ENCODE peak calls at places on chromosome 13, in five cellular contexts. F, E, T, L and Q are unnamed samples.

GRCh38 chr13:33931397-33931987 is 113.5 kb downstream of the RFC3 start:
- DNase-seq in E (peak), L (peak), F (peak), T (peak), Q (peak)

GRCh38 chr13:20150561-20150960 is 10.3 kb downstream of the GJA3 start:
- DNase-seq in L (no peak), F (no peak), T (no peak), E (no peak), Q (no peak)

GRCh38 chr13:76965759-76966421 is 17.6 kb downstream of the ACOD1 start:
- DNase-seq in F (no peak), L (no peak), E (no peak), T (peak), Q (peak)

GRCh38 chr13:52158629-52159158 is 703 bp downstream of the NEK3 start:
- DNase-seq in E (peak), T (peak), L (no peak), F (peak), Q (no peak)

GRCh38 chr13:94712812-94713555 is 639 bp upstream of the SOX21 start:
- DNase-seq in E (no peak), T (peak), F (no peak), L (no peak), Q (no peak)

GRCh38 chr13:76380436-76381065 is 505.7 kb downstream of the KCTD12 start:
- DNase-seq in F (no peak), L (no peak), E (no peak), T (no peak), Q (no peak)

GRCh38 chr13:67235265-67235664 is 5.1 kb upstream of the PCDH9 start:
- DNase-seq in L (no peak), E (no peak), F (no peak), T (no peak), Q (no peak)

GRCh38 chr13:105084931-105085330 is 1450.5 kb downstream of the EFNB2 start:
- DNase-seq in F (no peak), L (no peak), T (no peak), E (no peak), Q (no peak)

GRCh38 chr13:110119943-110120905 is 186.7 kb downstream of the COL4A1 start:
- DNase-seq in T (no peak), E (no peak), F (no peak), L (no peak), Q (no peak)

GRCh38 chr13:106336663-106337062 is 198.8 kb downstream of the EFNB2 start:
- DNase-seq in F (no peak), L (no peak), E (no peak), T (no peak), Q (no peak)
- H3K9ac ChIP-seq in F (no peak), L (no peak), E (no peak), T (no peak), Q (no peak)

DNA sequence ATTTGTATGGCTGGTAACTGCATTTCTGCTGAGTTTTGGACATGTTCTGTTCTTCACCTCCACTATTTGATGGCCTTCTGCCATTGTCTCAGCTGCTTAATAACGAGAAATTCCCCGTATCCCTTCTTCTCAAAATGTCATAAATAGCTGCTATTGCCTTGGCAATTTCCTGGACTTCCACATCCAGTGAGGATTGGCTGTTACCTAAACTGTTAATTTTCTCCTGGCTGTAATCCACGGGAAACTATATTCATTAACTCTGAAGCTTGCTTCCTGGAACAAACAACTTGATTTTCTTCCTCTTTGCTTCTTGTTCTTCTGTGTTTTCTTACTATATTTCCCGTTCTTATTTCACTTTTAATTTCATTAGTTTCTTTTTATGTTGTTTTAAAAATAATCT is 69.5 kb upstream of the TDRD3 start:
- DNase-seq in F (no peak), L (no peak), E (no peak), T (peak), Q (no peak)
- TF ChIP-seq POLR2AphosphoS5 in F (no peak), L (no peak), E (no peak), T (no peak), Q (no peak)

GRCh38 chr13:71867101-71867814 is at the start of gene DACH1:
- DNase-seq in E (no peak), F (no peak), T (peak), L (no peak), Q (no peak)

GRCh38 chr13:71864981-71865857 is 1.8 kb downstream of the DACH1 start:
- DNase-seq in T (peak), F (no peak), L (no peak), E (no peak), Q (no peak)

GRCh38 chr13:71865858-71866172 is 1.2 kb downstream of the DACH1 start:
- DNase-seq in F (no peak), L (no peak), T (no peak), E (no peak), Q (no peak)

GRCh38 chr13:71864094-71864980 is 2.7 kb downstream of the DACH1 start:
- DNase-seq in L (no peak), E (no peak), F (no peak), T (peak), Q (no peak)

GRCh38 chr13:71866173-71867091 is 572 bp downstream of the DACH1 start:
- DNase-seq in E (no peak), T (peak), L (no peak), F (no peak), Q (no peak)
- TF ChIP-seq EZH2 in E (no peak), T (no peak), L (no peak), F (no peak), Q (no peak)

DNA sequence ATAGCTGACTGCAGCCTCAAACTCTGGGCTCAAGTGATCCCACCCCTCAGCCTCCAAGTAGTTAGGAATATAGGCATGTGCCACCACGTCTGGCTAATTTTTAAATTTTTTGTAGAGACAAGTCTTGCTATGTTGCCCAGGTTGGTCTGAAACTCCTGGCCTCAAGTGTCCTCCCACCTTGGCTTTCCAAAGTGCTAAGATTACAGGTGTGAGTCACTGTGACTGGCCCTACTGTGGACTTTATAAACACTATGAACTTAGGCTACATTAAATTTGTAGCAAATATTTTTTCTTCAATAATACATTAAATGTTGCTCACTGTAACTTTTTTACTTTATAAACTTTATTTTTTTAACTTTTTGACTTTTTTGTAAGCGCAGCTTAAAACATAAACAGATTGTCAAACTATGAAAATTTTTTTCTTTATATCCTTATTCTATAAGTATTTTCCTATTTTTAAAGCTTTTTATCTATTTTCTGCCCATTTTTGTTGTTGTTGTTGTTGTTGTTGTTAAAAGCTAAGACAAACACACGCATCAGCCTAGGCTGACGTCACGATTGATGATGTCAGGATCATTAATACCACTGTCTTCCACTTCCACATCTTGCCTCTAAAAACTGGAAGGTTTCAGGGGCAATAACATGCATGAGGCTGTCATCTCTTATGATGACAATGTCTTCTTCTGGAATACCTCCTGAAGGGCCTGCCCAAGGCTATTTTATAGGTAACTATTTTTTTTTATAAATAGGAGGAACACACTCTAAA is 204.2 kb downstream of the KLF5 start:
- DNase-seq in E (no peak), F (no peak), L (no peak), T (no peak), Q (no peak)
- H3K9ac ChIP-seq in E (no peak), F (no peak), L (no peak), T (no peak), Q (no peak)

GRCh38 chr13:112978561-112979405 is 9.8 kb downstream of the MCF2L start:
- DNase-seq in F (no peak), T (no peak), E (no peak), L (no peak), Q (no peak)
- TF ChIP-seq POLR2AphosphoS5 in F (no peak), T (no peak), E (no peak), L (no peak), Q (no peak)

GRCh38 chr13:39201075-39201630 is 162.9 kb downstream of the NHLRC3 start:
- DNase-seq in L (no peak), F (no peak), T (no peak), E (no peak), Q (no peak)
- TF ChIP-seq EZH2 in L (no peak), F (no peak), T (no peak), E (no peak), Q (no peak)

DNA sequence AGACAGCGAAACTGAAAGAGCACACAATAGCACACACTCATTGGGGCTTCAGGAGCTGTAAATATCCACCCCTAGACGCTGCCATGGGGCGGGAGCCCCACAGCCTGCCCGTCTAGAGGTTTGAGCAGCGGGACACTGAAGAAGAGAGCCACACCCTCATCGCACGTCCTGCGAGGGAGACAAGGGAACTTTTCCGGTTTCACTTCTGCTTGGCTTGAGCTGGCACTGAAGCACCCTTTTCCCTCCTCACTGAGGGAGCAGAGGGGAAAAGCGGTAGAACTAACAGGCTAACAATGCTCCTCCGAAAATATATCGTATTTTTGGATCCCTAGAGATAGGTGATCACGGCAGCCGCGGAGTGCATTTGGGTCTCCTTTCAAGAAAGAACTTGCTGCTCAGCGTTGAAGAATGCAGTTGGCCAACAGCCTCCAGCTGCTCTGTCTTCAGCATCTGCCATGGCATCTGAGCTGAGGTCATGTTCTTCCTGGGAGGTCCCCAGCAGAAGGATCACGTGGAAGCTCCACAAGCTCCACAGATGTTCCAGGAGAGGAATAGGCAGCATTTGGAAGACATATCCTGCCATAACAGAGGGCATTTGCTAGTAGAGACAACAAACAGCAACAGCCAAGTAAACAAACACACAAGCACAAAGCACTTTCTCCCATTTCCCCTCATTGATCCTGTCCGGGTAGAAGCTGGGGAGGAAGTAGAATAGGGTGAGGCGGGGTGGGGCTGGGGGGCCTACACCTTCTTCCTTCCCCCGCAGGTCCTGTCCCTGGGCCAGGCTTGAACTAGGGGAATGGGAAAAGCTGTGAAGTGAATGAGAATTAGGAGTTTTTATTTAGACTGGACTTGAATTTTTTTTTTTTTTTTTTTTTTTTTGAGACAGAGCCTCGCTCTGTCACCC is 44.8 kb upstream of the ALOX5AP start:
- DNase-seq in F (no peak), E (no peak), T (no peak), L (no peak), Q (no peak)
- H3K9ac ChIP-seq in F (no peak), E (peak), T (no peak), L (no peak), Q (no peak)